ENCODE peak calls at places on chromosome 7, in nine cellular contexts. T is stimulated activated CD8-positive, alpha-beta memory T cell treated with anti-CD3 and anti-CD28 coated beads, Interleukin-15, amount 100 ng/mL, for 24 hours; F is cardiac fibroblast; J is activated naive CD8-positive, alpha-beta T cell treated with anti-CD3 and anti-CD28 coated beads, Interleukin-2, amount 50 U/mL, for 24 hours; U is H9; O is activated CD8-positive, alpha-beta memory T cell treated with anti-CD3 and anti-CD28 coated beads for 24 hours; L is posterior vena cava; N is HEK293T; K is activated T-helper 9 cell treated with anti-CD3 and anti-CD28 coated beads, Interleukin-2, amount 50 U/mL, for 16 hours. H is an unnamed sample.

GRCh38 chr7:78770422-78771410 is 682.8 kb downstream of the MAGI2 start:
- DNase-seq in L (no peak), O (no peak), T (no peak), K (no peak), N (peak; percentile 12), J (no peak), F (no peak), U (peak; percentile 73), H (no peak)

GRCh38 chr7:158187055-158187770 is 400.4 kb downstream of the PTPRN2 start:
- DNase-seq in N (no peak), O (no peak), F (no peak), L (no peak), T (no peak), J (no peak), K (no peak), U (no peak), H (no peak)

GRCh38 chr7:81447351-81447952 is 322.4 kb downstream of the HGF start:
- DNase-seq in K (no peak), J (no peak), L (no peak), U (no peak), F (peak; percentile 78), T (no peak), N (peak; percentile 41), O (no peak), H (no peak)

GRCh38 chr7:95545007-95545615 is 51.2 kb downstream of the PDK4 start:
- DNase-seq in J (no peak), L (no peak), O (no peak), T (no peak), N (peak; percentile 45), U (no peak), K (no peak), F (peak; percentile 84), H (peak; percentile 89)

GRCh38 chr7:123649956-123650355 is 5.7 kb upstream of the LMOD2 start:
- DNase-seq in F (peak; percentile 50), K (no peak), U (no peak), O (no peak), T (no peak), J (no peak), N (no peak), L (no peak), H (no peak)

GRCh38 chr7:76063525-76063924 is 15.6 kb downstream of the MDH2 start:
- DNase-seq in J (no peak), N (no peak), F (no peak), T (no peak), L (no peak), K (no peak), U (no peak), O (no peak), H (peak; percentile 44)

GRCh38 chr7:27953361-27953760 is 213.4 kb downstream of the TAX1BP1 start:
- DNase-seq in N (no peak), K (no peak), U (no peak), T (no peak), L (no peak), O (no peak), F (no peak), J (no peak), H (no peak)

GRCh38 chr7:140495514-140496097 is 16.3 kb upstream of the MKRN1 start:
- DNase-seq in L (no peak), U (no peak), F (no peak), N (no peak), O (no peak), T (no peak), J (no peak), K (no peak), H (no peak)

GRCh38 chr7:150846291-150847115 is 5.8 kb upstream of the AOC1 start:
- DNase-seq in T (no peak), K (no peak), J (no peak), N (no peak), L (no peak), U (peak; percentile 21), O (no peak), F (no peak), H (no peak)

GRCh38 chr7:17530741-17531417 is 232.4 kb downstream of the AHR start:
- DNase-seq in F (peak; percentile 66), K (no peak), O (no peak), T (no peak), N (no peak), L (no peak), U (no peak), J (no peak), H (peak; percentile 17)

GRCh38 chr7:44313016-44313415 is 12.4 kb downstream of the CAMK2B start:
- DNase-seq in O (no peak), L (no peak), N (no peak), J (no peak), K (no peak), U (no peak), F (no peak), T (no peak), H (no peak)

GRCh38 chr7:152594801-152595200 is 81.1 kb downstream of the XRCC2 start:
- DNase-seq in L (peak; percentile 68), J (no peak), O (no peak), N (no peak), T (no peak), U (no peak), F (no peak), K (no peak), H (no peak)

GRCh38 chr7:80357530-80357929 is 154.3 kb downstream of the GNAT3 start:
- DNase-seq in K (no peak), T (no peak), O (no peak), F (peak; percentile 86), L (no peak), N (no peak), J (no peak), U (no peak), H (no peak)

GRCh38 chr7:84666668-84667067 is 472.1 kb upstream of the SEMA3A start:
- DNase-seq in O (no peak), L (no peak), N (no peak), U (no peak), T (no peak), J (no peak), F (no peak), K (no peak), H (no peak)

GRCh38 chr7:123666492-123666891 is 10.8 kb downstream of the LMOD2 start:
- DNase-seq in N (no peak), F (no peak), U (no peak), T (no peak), J (no peak), K (no peak), L (no peak), O (no peak), H (no peak)

GRCh38 chr7:157310676-157311185 is 26.1 kb upstream of the DNAJB6 start:
- DNase-seq in O (no peak), J (no peak), U (peak; percentile 83), L (no peak), K (no peak), F (no peak), T (no peak), N (no peak), H (peak; percentile 76)

GRCh38 chr7:138579671-138580070 is 119.6 kb downstream of the TRIM24 start:
- DNase-seq in N (no peak), J (no peak), F (no peak), O (no peak), U (no peak), T (no peak), L (no peak), K (no peak), H (no peak)

GRCh38 chr7:78099715-78100477 is 301.3 kb downstream of the PHTF2 start:
- DNase-seq in F (no peak), N (no peak), O (no peak), U (no peak), T (no peak), K (no peak), L (no peak), J (no peak), H (peak; percentile 78)

GRCh38 chr7:71538210-71538609 is 406.3 kb downstream of the GALNT17 start:
- DNase-seq in T (no peak), U (no peak), L (no peak), F (no peak), J (no peak), N (no peak), O (no peak), K (no peak), H (no peak)

GRCh38 chr7:28409716-28410627 is 2.3 kb upstream of the CREB5 start:
- DNase-seq in F (peak; percentile 52), O (peak; percentile 59), K (no peak), U (peak; percentile 60), N (peak; percentile 29), J (no peak), L (peak; percentile 84), T (no peak), H (peak; percentile 83)

GRCh38 chr7:10121641-10122040 is 852.0 kb upstream of the PHF14 start:
- DNase-seq in K (no peak), T (no peak), F (no peak), N (no peak), L (no peak), O (no peak), U (no peak), J (no peak), H (no peak)